ENCODE peak calls at places on chromosome 11, in nine cellular contexts. One of them, this sample, is unnamed.

GRCh38 chr11:24386551-24387404 is 110.1 kb upstream of the LUZP2 start:
- DNase-seq in CD8-positive, alpha-beta T cell: no peak
- DNase-seq in neural progenitor cell: peak
- DNase-seq in heart left ventricle: no peak
- DNase-seq in HCT116: no peak
- DNase-seq in choroid plexus epithelial cell: peak
- DNase-seq in fibroblast of pulmonary artery: peak
- DNase-seq in dorsolateral prefrontal cortex: no peak
- DNase-seq in fibroblast of mammary gland: peak
- DNase-seq in this sample: peak

GRCh38 chr11:61918251-61919112 is 1.1 kb upstream of the RAB3IL1 start:
- DNase-seq in neural progenitor cell: no peak
- DNase-seq in HCT116: no peak
- DNase-seq in CD8-positive, alpha-beta T cell: no peak
- DNase-seq in choroid plexus epithelial cell: no peak
- DNase-seq in heart left ventricle: no peak
- DNase-seq in dorsolateral prefrontal cortex: no peak
- DNase-seq in fibroblast of pulmonary artery: peak
- DNase-seq in fibroblast of mammary gland: peak
- DNase-seq in this sample: no peak

GRCh38 chr11:113376156-113376555 is 11.4 kb upstream of the ANKK1 start:
- DNase-seq in CD8-positive, alpha-beta T cell: no peak
- DNase-seq in neural progenitor cell: no peak
- DNase-seq in choroid plexus epithelial cell: peak
- DNase-seq in dorsolateral prefrontal cortex: no peak
- DNase-seq in HCT116: no peak
- DNase-seq in fibroblast of mammary gland: peak
- DNase-seq in fibroblast of pulmonary artery: peak
- DNase-seq in heart left ventricle: no peak
- DNase-seq in this sample: no peak

GRCh38 chr11:117023178-117023577 is 75.0 kb downstream of the SIK3 start:
- DNase-seq in choroid plexus epithelial cell: no peak
- DNase-seq in dorsolateral prefrontal cortex: no peak
- DNase-seq in HCT116: no peak
- DNase-seq in neural progenitor cell: no peak
- DNase-seq in CD8-positive, alpha-beta T cell: no peak
- DNase-seq in heart left ventricle: no peak
- DNase-seq in fibroblast of pulmonary artery: no peak
- DNase-seq in fibroblast of mammary gland: no peak
- DNase-seq in this sample: no peak

GRCh38 chr11:65478411-65479183 is 20.2 kb upstream of the MALAT1 start:
- DNase-seq in choroid plexus epithelial cell: peak
- DNase-seq in neural progenitor cell: peak
- DNase-seq in fibroblast of mammary gland: peak
- DNase-seq in HCT116: no peak
- DNase-seq in CD8-positive, alpha-beta T cell: no peak
- DNase-seq in heart left ventricle: peak
- DNase-seq in fibroblast of pulmonary artery: peak
- DNase-seq in dorsolateral prefrontal cortex: no peak
- DNase-seq in this sample: no peak

GRCh38 chr11:120532511-120533196 is 21.1 kb downstream of the GRIK4 start:
- DNase-seq in CD8-positive, alpha-beta T cell: no peak
- DNase-seq in fibroblast of pulmonary artery: peak
- DNase-seq in heart left ventricle: no peak
- DNase-seq in neural progenitor cell: peak
- DNase-seq in dorsolateral prefrontal cortex: no peak
- DNase-seq in HCT116: no peak
- DNase-seq in choroid plexus epithelial cell: peak
- DNase-seq in fibroblast of mammary gland: peak
- DNase-seq in this sample: no peak

GRCh38 chr11:107908211-107908610 is 20.0 kb upstream of the RAB39A start:
- DNase-seq in choroid plexus epithelial cell: no peak
- DNase-seq in dorsolateral prefrontal cortex: no peak
- DNase-seq in fibroblast of pulmonary artery: no peak
- DNase-seq in heart left ventricle: no peak
- DNase-seq in HCT116: no peak
- DNase-seq in fibroblast of mammary gland: no peak
- DNase-seq in neural progenitor cell: no peak
- DNase-seq in CD8-positive, alpha-beta T cell: no peak
- DNase-seq in this sample: no peak

GRCh38 chr11:26753738-26754504 is 32.1 kb upstream of the SLC5A12 start:
- DNase-seq in HCT116: peak
- DNase-seq in choroid plexus epithelial cell: peak
- DNase-seq in fibroblast of mammary gland: peak
- DNase-seq in heart left ventricle: no peak
- DNase-seq in fibroblast of pulmonary artery: peak
- DNase-seq in dorsolateral prefrontal cortex: peak
- DNase-seq in CD8-positive, alpha-beta T cell: no peak
- DNase-seq in neural progenitor cell: peak
- DNase-seq in this sample: peak

GRCh38 chr11:61792310-61793083 is at the start of the genes FEN1 and TMEM258:
- DNase-seq in fibroblast of pulmonary artery: peak
- DNase-seq in neural progenitor cell: peak
- DNase-seq in heart left ventricle: peak
- DNase-seq in choroid plexus epithelial cell: peak
- DNase-seq in dorsolateral prefrontal cortex: peak
- DNase-seq in CD8-positive, alpha-beta T cell: peak
- DNase-seq in HCT116: peak
- DNase-seq in fibroblast of mammary gland: peak
- DNase-seq in this sample: peak

GRCh38 chr11:33899383-33900037 is 7.6 kb upstream of the LMO2 start:
- DNase-seq in CD8-positive, alpha-beta T cell: no peak
- DNase-seq in dorsolateral prefrontal cortex: peak
- DNase-seq in choroid plexus epithelial cell: peak
- DNase-seq in fibroblast of pulmonary artery: peak
- DNase-seq in neural progenitor cell: peak
- DNase-seq in HCT116: peak
- DNase-seq in fibroblast of mammary gland: peak
- DNase-seq in heart left ventricle: peak
- DNase-seq in this sample: peak

GRCh38 chr11:46134540-46134939 is 13.3 kb upstream of the PHF21A start:
- DNase-seq in choroid plexus epithelial cell: no peak
- DNase-seq in heart left ventricle: no peak
- DNase-seq in CD8-positive, alpha-beta T cell: no peak
- DNase-seq in fibroblast of pulmonary artery: no peak
- DNase-seq in fibroblast of mammary gland: no peak
- DNase-seq in neural progenitor cell: peak
- DNase-seq in HCT116: no peak
- DNase-seq in dorsolateral prefrontal cortex: no peak
- DNase-seq in this sample: no peak

GRCh38 chr11:34968862-34969261 is 52.4 kb downstream of the PDHX start:
- DNase-seq in choroid plexus epithelial cell: no peak
- DNase-seq in neural progenitor cell: no peak
- DNase-seq in dorsolateral prefrontal cortex: no peak
- DNase-seq in fibroblast of mammary gland: no peak
- DNase-seq in HCT116: no peak
- DNase-seq in heart left ventricle: no peak
- DNase-seq in fibroblast of pulmonary artery: no peak
- DNase-seq in CD8-positive, alpha-beta T cell: no peak
- DNase-seq in this sample: no peak

GRCh38 chr11:16813141-16813540 is 74.7 kb downstream of the C11orf58 start:
- DNase-seq in dorsolateral prefrontal cortex: no peak
- DNase-seq in heart left ventricle: no peak
- DNase-seq in fibroblast of pulmonary artery: no peak
- DNase-seq in neural progenitor cell: no peak
- DNase-seq in choroid plexus epithelial cell: no peak
- DNase-seq in fibroblast of mammary gland: no peak
- DNase-seq in HCT116: no peak
- DNase-seq in CD8-positive, alpha-beta T cell: no peak
- DNase-seq in this sample: no peak

GRCh38 chr11:15493921-15494630 is 379.4 kb downstream of the INSC start:
- DNase-seq in neural progenitor cell: no peak
- DNase-seq in dorsolateral prefrontal cortex: no peak
- DNase-seq in choroid plexus epithelial cell: no peak
- DNase-seq in CD8-positive, alpha-beta T cell: no peak
- DNase-seq in fibroblast of pulmonary artery: peak
- DNase-seq in fibroblast of mammary gland: no peak
- DNase-seq in HCT116: no peak
- DNase-seq in heart left ventricle: no peak
- DNase-seq in this sample: peak

GRCh38 chr11:1278766-1279673 is 30.4 kb downstream of the TOLLIP start:
- DNase-seq in neural progenitor cell: no peak
- DNase-seq in CD8-positive, alpha-beta T cell: no peak
- DNase-seq in HCT116: no peak
- DNase-seq in fibroblast of mammary gland: no peak
- DNase-seq in choroid plexus epithelial cell: no peak
- DNase-seq in heart left ventricle: peak
- DNase-seq in fibroblast of pulmonary artery: no peak
- DNase-seq in dorsolateral prefrontal cortex: no peak
- DNase-seq in this sample: no peak

GRCh38 chr11:116563028-116563712 is 209.6 kb downstream of the BUD13 start:
- DNase-seq in heart left ventricle: no peak
- DNase-seq in dorsolateral prefrontal cortex: peak
- DNase-seq in fibroblast of pulmonary artery: peak
- DNase-seq in CD8-positive, alpha-beta T cell: no peak
- DNase-seq in HCT116: no peak
- DNase-seq in neural progenitor cell: no peak
- DNase-seq in choroid plexus epithelial cell: no peak
- DNase-seq in fibroblast of mammary gland: peak
- DNase-seq in this sample: peak

GRCh38 chr11:84719935-84720577 is 907.1 kb downstream of the DLG2 start:
- DNase-seq in heart left ventricle: peak
- DNase-seq in choroid plexus epithelial cell: no peak
- DNase-seq in fibroblast of pulmonary artery: no peak
- DNase-seq in fibroblast of mammary gland: no peak
- DNase-seq in HCT116: no peak
- DNase-seq in neural progenitor cell: peak
- DNase-seq in CD8-positive, alpha-beta T cell: no peak
- DNase-seq in dorsolateral prefrontal cortex: peak
- DNase-seq in this sample: no peak

GRCh38 chr11:84714316-84714780 is 912.8 kb downstream of the DLG2 start:
- DNase-seq in HCT116: peak
- DNase-seq in choroid plexus epithelial cell: peak
- DNase-seq in dorsolateral prefrontal cortex: no peak
- DNase-seq in fibroblast of mammary gland: peak
- DNase-seq in CD8-positive, alpha-beta T cell: no peak
- DNase-seq in neural progenitor cell: peak
- DNase-seq in fibroblast of pulmonary artery: peak
- DNase-seq in heart left ventricle: peak
- DNase-seq in this sample: peak
- TF ChIP-seq CTCF in HCT116: no peak
- TF ChIP-seq CTCF in choroid plexus epithelial cell: peak
- TF ChIP-seq CTCF in dorsolateral prefrontal cortex: peak
- TF ChIP-seq CTCF in fibroblast of mammary gland: peak
- TF ChIP-seq CTCF in CD8-positive, alpha-beta T cell: no peak
- TF ChIP-seq CTCF in neural progenitor cell: peak
- TF ChIP-seq CTCF in fibroblast of pulmonary artery: peak
- TF ChIP-seq CTCF in heart left ventricle: peak
- TF ChIP-seq CTCF in this sample: peak

DNA sequence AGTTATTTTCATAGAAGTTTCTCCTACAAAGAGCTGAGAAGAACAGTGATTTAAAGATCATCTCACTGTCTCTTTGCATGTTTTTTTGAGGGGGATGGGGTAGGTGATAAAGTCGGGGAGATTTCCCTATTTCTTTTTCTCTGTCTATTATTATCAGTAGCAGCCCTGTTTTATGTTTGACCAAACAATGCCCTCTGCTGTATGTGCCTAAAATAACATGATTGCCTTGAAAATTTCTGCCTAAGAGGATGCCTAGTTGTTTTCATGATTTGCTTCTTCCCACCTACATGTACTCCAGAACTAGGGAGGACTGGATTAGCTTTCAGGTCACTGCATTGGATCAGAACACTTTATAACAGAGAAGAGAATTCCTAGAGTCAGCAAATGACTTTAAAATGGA is 1330.2 kb downstream of the LRRC4C start:
- DNase-seq in fibroblast of mammary gland: no peak
- DNase-seq in CD8-positive, alpha-beta T cell: no peak
- DNase-seq in dorsolateral prefrontal cortex: no peak
- DNase-seq in HCT116: no peak
- DNase-seq in choroid plexus epithelial cell: peak
- DNase-seq in fibroblast of pulmonary artery: peak
- DNase-seq in heart left ventricle: no peak
- DNase-seq in neural progenitor cell: peak
- DNase-seq in this sample: no peak
- TF ChIP-seq CTCF in fibroblast of mammary gland: peak
- TF ChIP-seq CTCF in CD8-positive, alpha-beta T cell: no peak
- TF ChIP-seq CTCF in dorsolateral prefrontal cortex: peak
- TF ChIP-seq CTCF in HCT116: no peak
- TF ChIP-seq CTCF in choroid plexus epithelial cell: peak
- TF ChIP-seq CTCF in fibroblast of pulmonary artery: no peak
- TF ChIP-seq CTCF in heart left ventricle: no peak
- TF ChIP-seq CTCF in neural progenitor cell: peak
- TF ChIP-seq CTCF in this sample: no peak

DNA sequence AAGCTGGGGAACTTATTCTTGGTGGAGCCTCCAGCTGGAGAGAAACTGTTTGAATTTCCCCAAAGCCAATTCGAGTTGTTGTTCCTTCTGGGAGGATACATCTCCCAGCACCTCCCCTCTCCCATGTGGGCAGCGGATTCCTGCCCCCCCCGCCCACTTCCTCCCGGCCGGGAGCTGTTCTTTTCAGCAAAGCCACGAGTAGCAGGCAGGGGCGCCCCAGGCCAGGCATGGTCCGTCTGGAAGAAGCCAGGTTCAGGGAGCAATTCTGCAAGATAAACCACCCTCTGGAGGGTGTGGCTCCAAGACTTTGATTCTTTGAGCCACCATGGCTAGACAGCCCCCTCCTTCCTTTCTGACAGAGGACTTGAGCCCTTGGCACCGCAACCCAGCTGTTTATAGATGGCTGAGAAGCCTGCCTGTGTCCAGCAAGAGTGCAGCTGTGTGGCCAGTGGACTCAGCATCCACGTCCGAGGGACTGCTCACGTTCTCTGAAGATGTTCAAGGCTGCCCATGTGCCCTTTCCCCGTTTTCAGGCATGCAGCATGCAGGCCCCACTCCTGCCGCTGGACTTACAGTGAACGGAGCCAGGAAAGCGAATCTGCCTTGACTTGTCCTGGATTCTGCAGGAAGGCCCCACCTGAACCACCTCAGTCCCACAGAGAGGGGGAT is 170.3 kb downstream of the CTTN start:
- DNase-seq in neural progenitor cell: peak
- DNase-seq in CD8-positive, alpha-beta T cell: no peak
- DNase-seq in fibroblast of mammary gland: peak
- DNase-seq in HCT116: no peak
- DNase-seq in fibroblast of pulmonary artery: peak
- DNase-seq in dorsolateral prefrontal cortex: no peak
- DNase-seq in heart left ventricle: peak
- DNase-seq in choroid plexus epithelial cell: peak
- DNase-seq in this sample: peak
- TF ChIP-seq CTCF in neural progenitor cell: peak
- TF ChIP-seq CTCF in CD8-positive, alpha-beta T cell: no peak
- TF ChIP-seq CTCF in fibroblast of mammary gland: peak
- TF ChIP-seq CTCF in HCT116: peak
- TF ChIP-seq CTCF in fibroblast of pulmonary artery: peak
- TF ChIP-seq CTCF in dorsolateral prefrontal cortex: peak
- TF ChIP-seq CTCF in heart left ventricle: peak
- TF ChIP-seq CTCF in choroid plexus epithelial cell: peak
- TF ChIP-seq CTCF in this sample: peak

DNA sequence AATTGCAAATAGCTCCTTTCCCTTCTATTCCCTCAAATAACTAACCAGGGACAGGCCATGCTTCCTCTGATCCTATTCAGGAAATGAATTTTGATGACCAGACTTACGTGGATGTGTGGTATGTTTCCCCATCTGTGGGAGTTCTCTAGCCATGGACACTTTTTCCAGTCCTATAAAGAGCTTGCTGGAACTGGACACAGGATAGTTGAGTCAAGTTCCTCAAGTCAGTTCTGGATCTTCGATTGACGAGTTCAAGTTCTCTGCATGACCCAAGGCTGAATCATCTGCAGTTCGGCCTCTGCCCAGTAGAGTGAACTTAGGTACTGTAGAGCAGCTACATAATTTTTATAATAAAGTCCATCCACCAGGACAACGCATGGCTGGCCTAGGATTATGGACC is 52.7 kb upstream of the CCND1 start:
- DNase-seq in HCT116: peak
- DNase-seq in neural progenitor cell: no peak
- DNase-seq in choroid plexus epithelial cell: peak
- DNase-seq in CD8-positive, alpha-beta T cell: no peak
- DNase-seq in fibroblast of pulmonary artery: peak
- DNase-seq in dorsolateral prefrontal cortex: no peak
- DNase-seq in heart left ventricle: no peak
- DNase-seq in fibroblast of mammary gland: peak
- DNase-seq in this sample: peak
- TF ChIP-seq CTCF in HCT116: no peak
- TF ChIP-seq CTCF in neural progenitor cell: no peak
- TF ChIP-seq CTCF in choroid plexus epithelial cell: peak
- TF ChIP-seq CTCF in CD8-positive, alpha-beta T cell: no peak
- TF ChIP-seq CTCF in fibroblast of pulmonary artery: peak
- TF ChIP-seq CTCF in dorsolateral prefrontal cortex: no peak
- TF ChIP-seq CTCF in heart left ventricle: no peak
- TF ChIP-seq CTCF in fibroblast of mammary gland: peak
- TF ChIP-seq CTCF in this sample: peak

This sample was measured in bronchial epithelial cell.